ENCODE peak calls at places on chromosomes 5 and 9, in seven cellular contexts. One of them, this sample, is unnamed.
A peak's percentile ranks its signal among the peaks of the same experiment; 100 is the strongest.

GRCh38 chr9:34628656-34629491 is at the start of gene ARID3C:
- DNase-seq in lung: no peak
- DNase-seq in HCT116: no peak
- DNase-seq in CD4-positive, alpha-beta T cell: no peak
- DNase-seq in fibroblast of pulmonary artery: no peak
- DNase-seq in psoas muscle: no peak
- DNase-seq in GM20000: peak; percentile 67
- DNase-seq in this sample: no peak

GRCh38 chr5:93337138-93337537 is 243.9 kb downstream of the NR2F1-AS1 start:
- DNase-seq in lung: no peak
- DNase-seq in HCT116: no peak
- DNase-seq in CD4-positive, alpha-beta T cell: no peak
- DNase-seq in fibroblast of pulmonary artery: no peak
- DNase-seq in psoas muscle: no peak
- DNase-seq in GM20000: no peak
- DNase-seq in this sample: no peak

GRCh38 chr9:35350827-35351549 is 138.9 kb upstream of the RUSC2 start:
- DNase-seq in lung: no peak
- DNase-seq in HCT116: no peak
- DNase-seq in CD4-positive, alpha-beta T cell: no peak
- DNase-seq in fibroblast of pulmonary artery: peak; percentile 68
- DNase-seq in psoas muscle: no peak
- DNase-seq in GM20000: no peak
- DNase-seq in this sample: peak; percentile 79

GRCh38 chr9:104961238-104961637 is 33.3 kb upstream of the ABCA1 start:
- DNase-seq in lung: no peak
- DNase-seq in HCT116: no peak
- DNase-seq in CD4-positive, alpha-beta T cell: peak; percentile 36
- DNase-seq in fibroblast of pulmonary artery: peak; percentile 60
- DNase-seq in psoas muscle: no peak
- DNase-seq in GM20000: peak; percentile 27
- DNase-seq in this sample: no peak

GRCh38 chr9:70255521-70255920 is 3.3 kb upstream of the SMC5 start:
- DNase-seq in lung: no peak
- DNase-seq in HCT116: no peak
- DNase-seq in CD4-positive, alpha-beta T cell: no peak
- DNase-seq in fibroblast of pulmonary artery: peak; percentile 22
- DNase-seq in psoas muscle: no peak
- DNase-seq in GM20000: no peak
- DNase-seq in this sample: peak; percentile 19

GRCh38 chr9:93020785-93021670 is 37.5 kb upstream of the SUSD3 start:
- DNase-seq in lung: no peak
- DNase-seq in HCT116: no peak
- DNase-seq in CD4-positive, alpha-beta T cell: no peak
- DNase-seq in fibroblast of pulmonary artery: no peak
- DNase-seq in psoas muscle: no peak
- DNase-seq in GM20000: no peak
- DNase-seq in this sample: no peak

GRCh38 chr5:150422758-150423157 is 10.0 kb upstream of the CD74 start:
- DNase-seq in lung: no peak
- DNase-seq in HCT116: no peak
- DNase-seq in CD4-positive, alpha-beta T cell: no peak
- DNase-seq in fibroblast of pulmonary artery: no peak
- DNase-seq in psoas muscle: no peak
- DNase-seq in GM20000: no peak
- DNase-seq in this sample: no peak

GRCh38 chr9:112648624-112649023 is 69.3 kb downstream of the INIP start:
- DNase-seq in lung: no peak
- DNase-seq in HCT116: no peak
- DNase-seq in CD4-positive, alpha-beta T cell: no peak
- DNase-seq in fibroblast of pulmonary artery: no peak
- DNase-seq in psoas muscle: no peak
- DNase-seq in GM20000: no peak
- DNase-seq in this sample: no peak

GRCh38 chr9:99967457-99967856 is 61.0 kb downstream of the STX17 start:
- DNase-seq in lung: no peak
- DNase-seq in HCT116: no peak
- DNase-seq in CD4-positive, alpha-beta T cell: no peak
- DNase-seq in fibroblast of pulmonary artery: no peak
- DNase-seq in psoas muscle: no peak
- DNase-seq in GM20000: no peak
- DNase-seq in this sample: no peak

GRCh38 chr5:172765766-172766286 is 5.2 kb downstream of the DUSP1 start:
- DNase-seq in lung: no peak
- DNase-seq in HCT116: no peak
- DNase-seq in CD4-positive, alpha-beta T cell: no peak
- DNase-seq in fibroblast of pulmonary artery: peak; percentile 93
- DNase-seq in psoas muscle: peak; percentile 46
- DNase-seq in GM20000: no peak
- DNase-seq in this sample: peak; percentile 80

GRCh38 chr9:108033976-108034964 is 544.7 kb upstream of the KLF4 start:
- DNase-seq in lung: peak; percentile 29
- DNase-seq in HCT116: no peak
- DNase-seq in CD4-positive, alpha-beta T cell: no peak
- DNase-seq in fibroblast of pulmonary artery: peak; percentile 93
- DNase-seq in psoas muscle: peak; percentile 24
- DNase-seq in GM20000: no peak
- DNase-seq in this sample: peak; percentile 95

GRCh38 chr5:106521701-106522100 is 1149.0 kb downstream of the EFNA5 start:
- DNase-seq in lung: no peak
- DNase-seq in HCT116: no peak
- DNase-seq in CD4-positive, alpha-beta T cell: no peak
- DNase-seq in fibroblast of pulmonary artery: peak; percentile 81
- DNase-seq in psoas muscle: no peak
- DNase-seq in GM20000: no peak
- DNase-seq in this sample: peak; percentile 40

GRCh38 chr5:140112685-140113179 is 1.2 kb upstream of the PURA start:
- DNase-seq in lung: no peak
- DNase-seq in HCT116: no peak
- DNase-seq in CD4-positive, alpha-beta T cell: no peak
- DNase-seq in fibroblast of pulmonary artery: peak; percentile 22
- DNase-seq in psoas muscle: no peak
- DNase-seq in GM20000: no peak
- DNase-seq in this sample: peak; percentile 52

GRCh38 chr9:69089491-69089890 is 53.9 kb downstream of the FXN start:
- DNase-seq in lung: no peak
- DNase-seq in HCT116: no peak
- DNase-seq in CD4-positive, alpha-beta T cell: no peak
- DNase-seq in fibroblast of pulmonary artery: no peak
- DNase-seq in psoas muscle: no peak
- DNase-seq in GM20000: no peak
- DNase-seq in this sample: no peak

GRCh38 chr5:57863661-57864060 is 381.1 kb upstream of the ACTBL2 start:
- DNase-seq in lung: no peak
- DNase-seq in HCT116: no peak
- DNase-seq in CD4-positive, alpha-beta T cell: no peak
- DNase-seq in fibroblast of pulmonary artery: peak; percentile 11
- DNase-seq in psoas muscle: no peak
- DNase-seq in GM20000: no peak
- DNase-seq in this sample: peak; percentile 37

GRCh38 chr9:137382728-137383452 is 40.1 kb downstream of the EXD3 start:
- DNase-seq in lung: no peak
- DNase-seq in HCT116: no peak
- DNase-seq in CD4-positive, alpha-beta T cell: peak; percentile 32
- DNase-seq in fibroblast of pulmonary artery: no peak
- DNase-seq in psoas muscle: peak; percentile 12
- DNase-seq in GM20000: no peak
- DNase-seq in this sample: no peak

GRCh38 chr5:51389582-51390463 is 6.6 kb downstream of the ISL1 start:
- DNase-seq in lung: no peak
- DNase-seq in HCT116: no peak
- DNase-seq in CD4-positive, alpha-beta T cell: no peak
- DNase-seq in fibroblast of pulmonary artery: no peak
- DNase-seq in psoas muscle: no peak
- DNase-seq in GM20000: no peak
- DNase-seq in this sample: no peak

GRCh38 chr5:67493676-67494075 is 297.1 kb upstream of the CD180 start:
- DNase-seq in lung: no peak
- DNase-seq in HCT116: peak; percentile 3
- DNase-seq in CD4-positive, alpha-beta T cell: no peak
- DNase-seq in fibroblast of pulmonary artery: peak; percentile 31
- DNase-seq in psoas muscle: peak; percentile 30
- DNase-seq in GM20000: peak; percentile 5
- DNase-seq in this sample: peak; percentile 17
- TF ChIP-seq CTCF in lung: no peak
- TF ChIP-seq CTCF in HCT116: peak; percentile 27
- TF ChIP-seq CTCF in CD4-positive, alpha-beta T cell: no peak
- TF ChIP-seq CTCF in fibroblast of pulmonary artery: peak; percentile 15
- TF ChIP-seq CTCF in psoas muscle: peak; percentile 46
- TF ChIP-seq CTCF in GM20000: no peak
- TF ChIP-seq CTCF in this sample: peak; percentile 15

DNA sequence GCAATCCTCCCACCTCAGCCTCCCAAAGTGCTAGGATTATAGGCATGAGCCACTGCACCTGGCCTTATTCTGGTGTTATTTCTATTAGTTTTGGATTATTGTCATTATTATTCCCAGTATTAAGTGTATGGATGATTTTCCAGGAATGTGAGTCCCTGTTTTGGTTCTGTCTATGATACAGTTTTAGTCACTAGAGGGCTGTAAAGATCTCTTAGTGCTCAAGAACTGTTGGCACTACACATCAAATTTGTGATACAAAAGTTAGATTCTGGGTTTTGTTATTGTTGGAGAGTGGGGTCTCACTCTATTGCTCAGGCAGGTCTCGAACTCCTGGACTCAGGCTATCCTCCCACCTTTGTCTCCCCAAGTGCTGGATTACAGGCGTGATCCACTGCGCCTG is 12.1 kb downstream of the CCL28 start:
- DNase-seq in lung: no peak
- DNase-seq in HCT116: no peak
- DNase-seq in CD4-positive, alpha-beta T cell: no peak
- DNase-seq in fibroblast of pulmonary artery: peak; percentile 48
- DNase-seq in psoas muscle: no peak
- DNase-seq in GM20000: no peak
- DNase-seq in this sample: peak; percentile 54
- TF ChIP-seq CTCF in lung: no peak
- TF ChIP-seq CTCF in HCT116: peak; percentile 8
- TF ChIP-seq CTCF in CD4-positive, alpha-beta T cell: no peak
- TF ChIP-seq CTCF in fibroblast of pulmonary artery: peak; percentile 42
- TF ChIP-seq CTCF in psoas muscle: no peak
- TF ChIP-seq CTCF in GM20000: no peak
- TF ChIP-seq CTCF in this sample: peak; percentile 42

DNA sequence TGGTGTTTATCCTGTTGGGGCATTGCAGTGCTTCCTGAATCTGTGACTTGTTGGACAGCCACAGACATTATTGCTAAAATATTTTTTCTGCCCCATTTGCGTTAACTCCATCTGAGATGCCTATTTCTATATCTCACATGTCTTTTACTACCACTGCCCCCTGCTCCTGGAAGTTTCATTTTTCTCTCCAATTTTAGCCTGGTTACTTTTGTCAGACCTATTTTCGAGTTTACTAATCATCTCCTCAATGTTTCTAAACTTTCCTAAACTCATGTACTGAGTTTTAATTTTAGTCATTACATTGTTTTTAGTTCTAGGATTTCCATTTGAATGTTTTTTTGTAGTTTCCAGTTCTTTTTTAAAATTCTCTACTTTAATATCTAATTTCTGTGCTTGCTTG is 17.6 kb downstream of the HAPLN1 start:
- DNase-seq in lung: no peak
- DNase-seq in HCT116: no peak
- DNase-seq in CD4-positive, alpha-beta T cell: no peak
- DNase-seq in fibroblast of pulmonary artery: no peak
- DNase-seq in psoas muscle: no peak
- DNase-seq in GM20000: no peak
- DNase-seq in this sample: no peak
- TF ChIP-seq CTCF in lung: no peak
- TF ChIP-seq CTCF in HCT116: no peak
- TF ChIP-seq CTCF in CD4-positive, alpha-beta T cell: no peak
- TF ChIP-seq CTCF in fibroblast of pulmonary artery: no peak
- TF ChIP-seq CTCF in psoas muscle: no peak
- TF ChIP-seq CTCF in GM20000: no peak
- TF ChIP-seq CTCF in this sample: no peak

DNA sequence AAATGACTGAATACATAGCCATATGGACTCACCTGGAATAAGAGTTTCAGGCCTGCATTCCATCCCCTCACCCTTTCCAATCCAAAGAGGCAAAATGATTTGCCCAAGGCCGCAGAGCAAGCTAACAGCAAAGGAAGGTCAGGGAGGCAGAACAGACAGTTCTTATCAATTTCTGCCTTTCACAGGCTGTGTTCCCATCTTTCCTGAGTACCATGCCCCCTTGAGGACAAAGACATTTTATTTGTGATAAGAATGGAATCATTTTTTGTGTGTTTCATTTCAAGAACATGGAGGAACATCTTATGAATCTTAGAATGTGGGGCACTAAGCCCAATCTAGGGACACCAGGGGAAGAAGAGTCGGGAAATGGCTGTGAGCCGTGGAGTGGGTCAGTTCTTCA is 13.9 kb downstream of the LHFPL2 start:
- DNase-seq in lung: no peak
- DNase-seq in HCT116: no peak
- DNase-seq in CD4-positive, alpha-beta T cell: no peak
- DNase-seq in fibroblast of pulmonary artery: no peak
- DNase-seq in psoas muscle: no peak
- DNase-seq in GM20000: no peak
- DNase-seq in this sample: peak; percentile 16
- TF ChIP-seq CTCF in lung: no peak
- TF ChIP-seq CTCF in HCT116: peak; percentile 32
- TF ChIP-seq CTCF in CD4-positive, alpha-beta T cell: no peak
- TF ChIP-seq CTCF in fibroblast of pulmonary artery: peak; percentile 10
- TF ChIP-seq CTCF in psoas muscle: no peak
- TF ChIP-seq CTCF in GM20000: no peak
- TF ChIP-seq CTCF in this sample: no peak

GRCh38 chr5:179342577-179342976 is 2.7 kb downstream of the ADAMTS2 start:
- DNase-seq in lung: no peak
- DNase-seq in HCT116: no peak
- DNase-seq in CD4-positive, alpha-beta T cell: no peak
- DNase-seq in fibroblast of pulmonary artery: peak; percentile 68
- DNase-seq in psoas muscle: peak; percentile 33
- DNase-seq in GM20000: no peak
- DNase-seq in this sample: peak; percentile 72
- TF ChIP-seq CTCF in lung: no peak
- TF ChIP-seq CTCF in HCT116: no peak
- TF ChIP-seq CTCF in CD4-positive, alpha-beta T cell: no peak
- TF ChIP-seq CTCF in fibroblast of pulmonary artery: peak; percentile 61
- TF ChIP-seq CTCF in psoas muscle: no peak
- TF ChIP-seq CTCF in GM20000: no peak
- TF ChIP-seq CTCF in this sample: peak; percentile 83

DNA sequence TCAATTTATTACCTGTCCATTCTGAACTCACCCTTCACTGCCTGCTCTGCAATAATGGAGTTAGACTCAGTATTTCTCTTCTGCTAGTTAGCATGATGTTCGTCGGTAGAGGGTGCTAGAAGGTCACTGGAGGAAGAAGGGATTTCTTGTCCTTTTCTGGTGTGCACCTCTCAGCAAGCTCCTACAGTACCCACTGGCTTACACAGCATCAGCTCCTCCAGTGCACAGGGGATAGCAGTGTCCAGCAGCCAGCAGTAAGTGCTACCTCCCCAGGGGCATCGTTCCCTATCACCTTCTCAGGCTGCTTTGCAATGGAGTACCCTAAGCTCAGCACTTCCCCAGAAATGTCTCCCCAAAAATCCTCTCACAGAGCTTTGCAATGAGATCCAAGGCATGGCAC is 45.9 kb upstream of the APC start:
- DNase-seq in lung: no peak
- DNase-seq in HCT116: no peak
- DNase-seq in CD4-positive, alpha-beta T cell: no peak
- DNase-seq in fibroblast of pulmonary artery: peak; percentile 71
- DNase-seq in psoas muscle: no peak
- DNase-seq in GM20000: no peak
- DNase-seq in this sample: peak; percentile 54
- TF ChIP-seq CTCF in lung: peak; percentile 7
- TF ChIP-seq CTCF in HCT116: no peak
- TF ChIP-seq CTCF in CD4-positive, alpha-beta T cell: no peak
- TF ChIP-seq CTCF in fibroblast of pulmonary artery: peak; percentile 55
- TF ChIP-seq CTCF in psoas muscle: no peak
- TF ChIP-seq CTCF in GM20000: no peak
- TF ChIP-seq CTCF in this sample: peak; percentile 38